ENCODE peak calls at places on chromosomes 13 and 19, in five cellular contexts. N is suprapubic skin, D is uterus, B is K562, T is tibial nerve. V is an unnamed sample.

GRCh38 chr13:38376551-38376950 is 26.9 kb downstream of the UFM1 start:
- DNase-seq in N (no peak), D (no peak), B (no peak), T (no peak), V (no peak)

GRCh38 chr19:16470911-16471811 is 609 bp downstream of the EPS15L1 start:
- DNase-seq in N (peak), D (no peak), B (peak), T (no peak), V (no peak)

GRCh38 chr13:51858433-51859247 is 3.1 kb upstream of the CCDC70 start:
- DNase-seq in N (no peak), D (no peak), B (no peak), T (no peak), V (no peak)

GRCh38 chr13:79901336-79901735 is 420.4 kb downstream of the NDFIP2 start:
- DNase-seq in N (no peak), D (no peak), B (no peak), T (no peak), V (no peak)

GRCh38 chr19:4969772-4970531 is 1.0 kb downstream of the KDM4B start:
- DNase-seq in N (no peak), D (no peak), B (no peak), T (no peak), V (no peak)

GRCh38 chr13:94362411-94362909 is 117.0 kb downstream of the DCT start:
- DNase-seq in N (no peak), D (peak), B (peak), T (no peak), V (peak)

GRCh38 chr13:75687145-75687763 is 51.1 kb downstream of the LMO7 start:
- DNase-seq in N (no peak), D (no peak), B (peak), T (no peak), V (no peak)

GRCh38 chr19:17113127-17113785 is 37.7 kb downstream of the MYO9B start:
- DNase-seq in N (no peak), D (no peak), B (no peak), T (no peak), V (no peak)

GRCh38 chr13:93945621-93946020 is 533.9 kb downstream of the DCT start:
- DNase-seq in N (no peak), D (no peak), B (no peak), T (no peak), V (no peak)

DNA sequence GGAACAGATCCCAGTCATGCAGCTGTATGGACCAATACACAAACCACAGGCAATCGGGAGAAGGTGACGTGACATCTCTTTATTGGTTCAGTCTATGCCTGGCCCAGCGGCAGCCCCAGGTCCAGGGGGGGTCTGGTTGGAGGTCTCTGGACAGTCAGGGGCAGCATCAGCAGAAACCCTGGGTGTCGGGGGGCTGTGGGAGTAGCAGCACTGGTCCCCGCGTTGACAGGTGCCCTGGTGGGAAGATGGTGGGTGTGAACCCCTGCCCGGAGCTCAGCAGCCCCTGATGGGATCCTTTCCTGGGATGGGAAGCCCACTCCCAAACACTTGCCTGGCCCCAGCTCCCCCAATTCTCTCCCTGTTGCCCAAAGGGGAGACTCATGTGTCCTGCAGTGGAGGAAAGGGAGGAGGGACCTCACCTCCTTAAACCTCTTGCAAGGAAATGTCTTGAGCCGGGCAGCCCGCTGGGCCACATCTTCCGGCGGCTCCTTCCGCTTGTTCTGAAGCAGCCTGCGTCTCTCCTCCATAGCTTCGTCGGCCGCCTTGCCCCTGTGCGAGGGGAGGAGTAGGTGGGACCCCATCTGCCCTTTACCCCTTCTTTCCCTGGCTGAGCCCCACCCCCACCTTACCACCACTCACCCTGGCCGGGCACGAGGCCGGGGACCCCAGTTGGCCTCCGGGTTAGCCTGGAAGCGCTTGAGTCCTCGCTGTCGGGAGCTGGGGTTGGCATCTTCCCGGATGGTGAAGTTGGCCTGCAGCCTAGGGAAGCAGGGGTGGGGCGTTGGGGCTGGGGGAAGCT is 2.4 kb upstream of the LYL1 start:
- DNase-seq in N (no peak), D (peak), B (no peak), T (no peak), V (no peak)
- TF ChIP-seq POLR2A in N (no peak), D (no peak), B (no peak), T (no peak), V (no peak)

DNA sequence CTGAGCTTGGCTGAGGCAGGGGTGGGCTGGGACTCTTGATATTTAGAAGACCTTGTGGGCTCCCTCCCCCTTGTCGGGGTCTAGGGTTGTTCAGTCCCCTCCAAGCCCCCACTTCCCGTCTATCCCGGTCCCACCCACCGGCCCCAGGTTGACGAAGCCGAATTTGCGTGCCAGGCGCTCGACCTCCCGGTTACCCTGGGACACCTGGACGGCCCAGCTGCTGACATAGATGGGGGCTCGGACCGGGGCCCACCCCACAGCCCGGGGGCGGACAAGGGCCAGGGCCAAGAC is 185 bp downstream of the PCSK4 start:
- DNase-seq in N (no peak), D (no peak), B (no peak), T (no peak), V (no peak)
- TF ChIP-seq POLR2A in N (no peak), D (no peak), B (peak), T (no peak), V (no peak)

GRCh38 chr13:91359071-91359470 is 11.6 kb downstream of the MIR17HG start:
- DNase-seq in N (no peak), D (no peak), B (peak), T (no peak), V (no peak)

GRCh38 chr13:91356919-91357612 is 9.6 kb downstream of the MIR17HG start:
- DNase-seq in N (no peak), D (no peak), B (no peak), T (no peak), V (no peak)

GRCh38 chr13:91359566-91359965 is 12.1 kb downstream of the MIR17HG start:
- DNase-seq in N (no peak), D (no peak), B (no peak), T (no peak), V (no peak)

GRCh38 chr13:91357613-91358383 is 10.3 kb downstream of the MIR17HG start:
- DNase-seq in N (no peak), D (no peak), B (no peak), T (no peak), V (no peak)

DNA sequence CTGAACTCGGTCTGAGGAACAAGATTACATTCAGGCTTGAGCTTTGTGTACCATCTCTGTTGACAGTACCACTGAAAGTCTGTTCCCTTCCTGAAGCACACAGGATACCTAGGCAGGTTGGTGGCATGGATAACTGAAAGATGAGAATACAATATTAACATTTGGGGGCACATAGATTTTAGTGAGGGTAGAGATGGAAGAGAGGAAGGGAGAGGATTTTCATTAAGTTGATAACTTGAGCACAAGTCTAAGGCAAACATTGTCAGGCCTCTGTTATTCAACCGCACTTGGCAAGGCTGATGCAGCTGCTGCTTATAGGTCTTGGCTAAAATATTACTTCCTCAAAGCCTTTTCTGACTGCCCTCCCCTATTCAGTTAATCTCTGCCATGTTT is 10.9 kb downstream of the MIR17HG start:
- DNase-seq in N (no peak), D (no peak), B (peak), T (no peak), V (no peak)
- TF ChIP-seq POLR2A in N (no peak), D (no peak), B (no peak), T (no peak), V (no peak)

GRCh38 chr13:29547135-29547534 is 48.4 kb downstream of the SLC7A1 start:
- DNase-seq in N (no peak), D (no peak), B (no peak), T (no peak), V (no peak)

GRCh38 chr13:29551214-29551613 is 44.3 kb downstream of the SLC7A1 start:
- DNase-seq in N (no peak), D (no peak), B (no peak), T (no peak), V (no peak)

GRCh38 chr13:29548722-29549446 is 46.6 kb downstream of the SLC7A1 start:
- DNase-seq in N (no peak), D (no peak), B (no peak), T (no peak), V (no peak)

GRCh38 chr13:29546662-29547061 is 48.8 kb downstream of the SLC7A1 start:
- DNase-seq in N (no peak), D (no peak), B (no peak), T (no peak), V (no peak)

DNA sequence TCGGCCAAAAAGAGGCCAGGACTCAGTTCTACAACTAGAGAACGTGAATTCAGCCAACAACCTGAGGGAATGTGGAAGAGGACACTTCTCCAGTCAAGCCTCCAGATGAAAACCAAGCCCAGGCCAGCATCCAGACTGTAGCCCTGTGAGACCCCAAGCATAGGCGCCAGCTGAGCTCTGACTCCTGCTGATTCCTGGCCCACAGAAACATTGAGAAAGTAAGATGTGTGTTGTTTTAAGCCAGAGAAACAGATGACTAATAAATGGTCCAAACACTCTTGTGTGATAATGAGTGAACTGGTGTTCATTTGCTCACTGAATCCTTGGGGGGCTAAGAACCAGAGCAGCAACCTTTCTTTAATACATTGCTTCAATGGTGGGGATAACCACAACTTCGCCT is 44.9 kb downstream of the SLC7A1 start:
- DNase-seq in N (no peak), D (no peak), B (no peak), T (no peak), V (no peak)
- TF ChIP-seq POLR2A in N (no peak), D (no peak), B (no peak), T (no peak), V (no peak)